ENCODE peak calls at places on chromosomes 7 and 10, in seven cellular contexts. U, S, N, G, B, P and T are unnamed samples.

GRCh38 chr7:28316489-28316888 is 95.8 kb upstream of the CREB5 start:
- DNase-seq in S (no peak), N (no peak), B (no peak), U (no peak), P (no peak), G (no peak), T (no peak)

GRCh38 chr10:22681783-22682183 is 32.6 kb downstream of the PIP4K2A start:
- DNase-seq in U (no peak), N (no peak), G (no peak), P (no peak), S (peak; percentile 34), B (peak; percentile 58), T (no peak)

GRCh38 chr7:22640269-22640668 is 86.7 kb upstream of the IL6 start:
- DNase-seq in U (no peak), N (no peak), S (no peak), G (no peak), B (no peak), P (no peak), T (no peak)

GRCh38 chr10:32971536-32972091 is 13.6 kb upstream of the ITGB1 start:
- DNase-seq in B (no peak), S (no peak), P (no peak), U (peak; percentile 35), N (no peak), G (no peak), T (no peak)

GRCh38 chr10:23478570-23478969 is 39.7 kb downstream of the OTUD1 start:
- DNase-seq in U (no peak), B (no peak), S (no peak), P (no peak), G (no peak), N (no peak), T (no peak)

GRCh38 chr7:128831994-128832879 is 2.0 kb downstream of the FLNC start:
- DNase-seq in G (peak; percentile 58), B (no peak), N (peak; percentile 49), P (no peak), S (no peak), U (no peak), T (no peak)

GRCh38 chr10:91049961-91050360 is 129.1 kb upstream of the ANKRD1 start:
- DNase-seq in B (no peak), S (no peak), N (no peak), U (no peak), P (no peak), G (no peak), T (no peak)

GRCh38 chr10:72019085-72019876 is 55.1 kb downstream of the CHST3 start:
- DNase-seq in B (no peak), N (no peak), G (no peak), S (no peak), P (no peak), U (no peak), T (no peak)

GRCh38 chr10:115051216-115051615 is 41.9 kb upstream of the ATRNL1 start:
- DNase-seq in S (no peak), P (no peak), N (no peak), G (no peak), B (no peak), U (no peak), T (no peak)

GRCh38 chr7:112156412-112156811 is 49.8 kb downstream of the DOCK4 start:
- DNase-seq in U (no peak), P (no peak), N (no peak), G (no peak), S (no peak), B (no peak), T (no peak)

GRCh38 chr10:24722676-24723385 is 856 bp downstream of the ARHGAP21 start:
- DNase-seq in B (peak; percentile 58), G (peak; percentile 76), P (peak; percentile 83), N (peak; percentile 91), S (peak; percentile 25), U (peak; percentile 54), T (peak; percentile 31)

GRCh38 chr10:955820-956217 is 24.3 kb upstream of the LARP4B start:
- DNase-seq in B (no peak), N (no peak), U (no peak), S (no peak), P (no peak), G (peak; percentile 27), T (no peak)

GRCh38 chr10:29356931-29357330 is 68.1 kb downstream of the LYZL1 start:
- DNase-seq in P (no peak), S (no peak), N (no peak), U (no peak), B (no peak), G (no peak), T (no peak)

GRCh38 chr10:36114913-36115312 is 472.8 kb upstream of the FZD8 start:
- DNase-seq in N (no peak), B (no peak), G (no peak), S (no peak), P (no peak), U (no peak), T (no peak)

GRCh38 chr10:12067336-12067735 is 1.4 kb upstream of the DHTKD1 start:
- DNase-seq in P (no peak), N (no peak), U (no peak), B (no peak), G (no peak), S (no peak), T (no peak)

GRCh38 chr10:2173328-2173727 is 436.0 kb upstream of the ADARB2 start:
- DNase-seq in P (no peak), S (no peak), N (no peak), B (no peak), G (no peak), U (no peak), T (no peak)

GRCh38 chr10:103837370-103838094 is 17.8 kb downstream of the SH3PXD2A start:
- DNase-seq in S (no peak), G (no peak), P (no peak), B (no peak), U (no peak), N (no peak), T (no peak)

GRCh38 chr7:145681646-145682045 is 435.0 kb upstream of the CNTNAP2 start:
- DNase-seq in P (no peak), N (no peak), U (no peak), B (no peak), G (no peak), S (no peak), T (no peak)

GRCh38 chr10:98338896-98339295 is 70.9 kb upstream of the LOXL4 start:
- DNase-seq in S (no peak), P (no peak), U (no peak), N (no peak), B (no peak), G (no peak), T (no peak)

GRCh38 chr10:116836902-116837513 is 12.3 kb upstream of the ENO4 start:
- DNase-seq in N (no peak), G (no peak), S (no peak), U (no peak), P (no peak), B (no peak), T (no peak)

GRCh38 chr10:118590334-118590733 is 5.1 kb downstream of the PRLHR start:
- DNase-seq in G (peak; percentile 50), B (peak; percentile 88), N (no peak), P (no peak), S (peak; percentile 85), U (peak; percentile 86), T (no peak)

GRCh38 chr7:151520419-151521229 is 929 bp upstream of the RHEB start:
- DNase-seq in N (peak; percentile 91), B (peak; percentile 69), G (peak; percentile 70), S (peak; percentile 33), U (peak; percentile 71), P (peak; percentile 92), T (peak; percentile 12)

GRCh38 chr7:28016297-28016696 is 164.3 kb downstream of the JAZF1 start:
- DNase-seq in U (no peak), N (no peak), P (no peak), G (no peak), B (no peak), S (no peak), T (no peak)

GRCh38 chr7:140501941-140502340 is 22.6 kb upstream of the MKRN1 start:
- DNase-seq in U (peak; percentile 62), S (no peak), G (no peak), B (no peak), N (no peak), P (no peak), T (no peak)
- TF ChIP-seq CTCF in U (no peak), S (no peak), G (no peak), B (no peak), N (no peak), P (no peak), T (no peak)

GRCh38 chr7:86320886-86321285 is 322.8 kb upstream of the GRM3 start:
- DNase-seq in P (no peak), S (no peak), G (no peak), B (no peak), N (no peak), U (no peak), T (no peak)
- H3K27me3 ChIP-seq in P (no peaks in the 10 kb centered on the region), S (no peaks in the 10 kb centered on the region), G (no peaks in the 10 kb centered on the region), B (no peaks in the 10 kb centered on the region), N (no peaks in the 10 kb centered on the region), U (no peaks in the 10 kb centered on the region), T (no peaks in the 10 kb centered on the region)

DNA sequence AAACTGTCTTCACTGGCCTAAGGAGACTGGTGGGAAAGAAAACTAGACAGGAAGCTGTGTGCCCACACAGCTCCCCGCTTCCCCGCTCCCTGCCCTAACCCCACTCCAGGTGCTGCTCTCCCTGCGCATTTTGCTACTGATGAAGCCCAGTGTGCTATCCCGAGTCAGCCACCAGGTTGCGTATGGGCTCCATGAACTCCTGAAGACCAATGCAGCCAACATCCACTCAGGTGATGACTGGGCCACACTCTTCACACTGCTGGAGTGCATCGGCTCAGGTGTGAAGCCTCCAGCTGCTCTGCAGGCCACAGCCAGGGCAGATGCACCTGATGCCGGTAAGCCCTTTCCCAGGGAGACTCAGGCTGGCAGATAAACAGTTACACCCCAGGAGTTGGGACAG is 20.3 kb upstream of the NFKB2 start:
- DNase-seq in U (no peak), G (no peak), S (no peak), P (no peak), B (no peak), N (no peak), T (no peak)
- TF ChIP-seq POLR2A in U (no peak), G (no peak), S (no peak), P (no peak), B (no peak), N (no peak), T (no peak)

DNA sequence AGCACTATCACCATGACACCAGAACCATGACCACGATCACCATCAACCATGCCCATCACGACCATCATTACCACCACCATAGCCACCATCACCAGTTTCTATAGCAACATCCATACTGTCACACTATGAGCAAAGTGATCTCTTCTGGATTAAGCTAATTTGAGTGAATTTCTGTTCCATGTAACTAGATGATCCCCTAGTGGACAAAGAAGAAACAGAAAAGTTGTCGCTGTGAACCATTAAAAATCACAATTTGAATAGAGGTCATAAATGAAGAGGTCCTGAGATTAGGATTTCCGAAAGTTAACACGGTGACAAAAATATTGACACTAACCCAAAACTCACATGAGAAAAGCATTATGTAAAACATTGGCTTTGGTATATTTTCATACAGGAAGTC is 77.6 kb downstream of the CLRN3 start:
- DNase-seq in G (no peak), N (no peak), S (no peak), P (no peak), U (no peak), B (no peak), T (no peak)
- TF ChIP-seq CTCF in G (peak; percentile 16), N (no peak), S (no peak), P (no peak), U (no peak), B (no peak), T (no peak)